ENCODE peak calls at places on chromosomes 13 and 19, in seven cellular contexts. C, Z, B, A, R, D and X are unnamed samples.

GRCh38 chr13:53064721-53065120 is 36.1 kb downstream of the OLFM4 start:
- DNase-seq in R (no peak), C (no peak), A (peak; percentile 63), B (no peak), D (no peak), Z (no peak), X (peak; percentile 55)

GRCh38 chr13:52348983-52349780 is 56.8 kb downstream of the THSD1 start:
- DNase-seq in B (no peak), Z (no peak), A (peak; percentile 11), C (no peak), D (no peak), R (no peak), X (no peak)

GRCh38 chr19:18765224-18765623 is 25.9 kb downstream of the COMP start:
- DNase-seq in C (no peak), B (no peak), D (no peak), Z (no peak), A (no peak), R (no peak), X (no peak)

GRCh38 chr13:110015253-110015652 is 228.9 kb upstream of the IRS2 start:
- DNase-seq in A (no peak), Z (no peak), R (peak; percentile 20), C (no peak), D (no peak), B (no peak), X (no peak)

GRCh38 chr13:100214886-100215285 is 126.0 kb downstream of the PCCA start:
- DNase-seq in C (no peak), R (no peak), B (no peak), A (no peak), D (no peak), Z (no peak), X (no peak)

GRCh38 chr19:36771275-36772231 is 1.1 kb downstream of the ZNF850 start:
- DNase-seq in C (peak; percentile 89), R (peak; percentile 70), A (peak; percentile 82), B (peak; percentile 35), Z (peak; percentile 69), D (peak; percentile 70), X (peak; percentile 84)

GRCh38 chr13:65789815-65790214 is 1440.3 kb downstream of the PCDH9 start:
- DNase-seq in C (no peak), B (no peak), R (no peak), Z (no peak), A (no peak), D (no peak), X (no peak)

GRCh38 chr19:2735374-2735773 is 4.4 kb downstream of the SLC39A3 start:
- DNase-seq in C (no peak), D (no peak), Z (no peak), R (no peak), A (no peak), B (no peak), X (no peak)

GRCh38 chr13:100566543-100566942 is 22.0 kb downstream of the GGACT start:
- DNase-seq in C (no peak), A (no peak), B (no peak), R (no peak), D (no peak), Z (no peak), X (no peak)

GRCh38 chr19:29483641-29483920 is 42.2 kb upstream of the VSTM2B start:
- DNase-seq in Z (peak; percentile 30), R (no peak), C (no peak), D (peak; percentile 45), A (no peak), B (no peak), X (no peak)

GRCh38 chr19:40666803-40667438 is 23.5 kb downstream of the NUMBL start:
- DNase-seq in Z (no peak), C (no peak), B (no peak), A (no peak), R (peak; percentile 11), D (no peak), X (no peak)

GRCh38 chr13:98284677-98285076 is 107.6 kb upstream of the RNF113B start:
- DNase-seq in R (no peak), C (no peak), D (no peak), Z (no peak), A (peak; percentile 26), B (no peak), X (no peak)

GRCh38 chr13:46617382-46617781 is 64.4 kb downstream of the LRCH1 start:
- DNase-seq in B (no peak), Z (no peak), A (no peak), D (no peak), C (no peak), R (no peak), X (no peak)

GRCh38 chr13:96781141-96781540 is 213.1 kb downstream of the OXGR1 start:
- DNase-seq in R (peak; percentile 17), B (peak; percentile 49), Z (no peak), C (no peak), A (no peak), D (no peak), X (no peak)

GRCh38 chr13:78247362-78247761 is 328.7 kb upstream of the EDNRB start:
- DNase-seq in C (no peak), D (no peak), A (peak; percentile 15), B (no peak), Z (no peak), R (no peak), X (no peak)

GRCh38 chr19:16445238-16446107 is 26.3 kb downstream of the EPS15L1 start:
- DNase-seq in Z (no peak), B (no peak), A (no peak), D (no peak), C (no peak), R (no peak), X (no peak)

GRCh38 chr13:22454586-22454985 is 726.2 kb upstream of the SGCG start:
- DNase-seq in B (no peak), D (no peak), C (no peak), Z (no peak), R (no peak), A (no peak), X (no peak)

GRCh38 chr19:38317104-38317612 is 1.4 kb upstream of the YIF1B start:
- DNase-seq in Z (no peak), D (no peak), R (no peak), A (no peak), B (no peak), C (no peak), X (no peak)

GRCh38 chr19:33412617-33413425 is 39.3 kb downstream of the CEBPG start:
- DNase-seq in C (no peak), D (no peak), R (no peak), Z (no peak), B (no peak), A (no peak), X (no peak)
- H3K4me3 ChIP-seq in C (no peak overlapping the region), D (no peak overlapping the region), R (no peak overlapping the region), Z (no peak overlapping the region), B (no peak overlapping the region), A (no peak overlapping the region), X (no peak overlapping the region)

DNA sequence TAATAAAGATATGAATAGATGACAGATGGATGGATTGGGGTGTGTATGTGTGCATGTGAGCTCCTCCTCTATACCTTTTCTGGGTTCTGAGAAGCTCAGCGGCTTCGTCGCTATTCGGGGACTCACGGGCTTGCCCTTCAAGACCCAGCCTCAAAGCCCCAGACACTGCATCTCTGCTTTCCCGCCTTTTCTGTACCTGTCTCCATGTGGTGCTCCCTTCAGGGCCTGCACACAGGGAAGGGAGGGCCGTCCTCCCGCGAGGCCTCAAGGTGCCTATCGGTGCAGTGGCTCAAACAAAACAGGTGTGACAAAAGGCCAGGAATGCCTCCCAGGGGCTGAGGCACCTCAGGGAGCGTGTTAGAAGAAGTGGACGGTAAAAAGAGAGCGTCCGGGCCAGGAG is 16.2 kb downstream of the KRTDAP start:
- DNase-seq in D (no peak), Z (no peak), R (no peak), B (no peak), A (no peak), C (no peak), X (no peak)
- H3K9me3 ChIP-seq in D (no peaks in the 10 kb centered on the region), Z (no peaks in the 10 kb centered on the region), R (no peaks in the 10 kb centered on the region), B (no peaks in the 10 kb centered on the region), A (no peaks in the 10 kb centered on the region), C (no peaks in the 10 kb centered on the region), X (no peaks in the 10 kb centered on the region)

GRCh38 chr19:13026478-13026999 is 31.3 kb downstream of the NFIX start:
- DNase-seq in D (no peak), C (no peak), B (no peak), R (no peak), A (no peak), Z (no peak), X (no peak)

GRCh38 chr19:13027557-13027956 is 32.3 kb downstream of the NFIX start:
- DNase-seq in A (no peak), D (no peak), B (no peak), Z (no peak), R (no peak), C (no peak), X (no peak)

GRCh38 chr19:13029301-13029880 is 34.1 kb downstream of the NFIX start:
- DNase-seq in A (no peak), C (no peak), D (no peak), Z (no peak), B (no peak), R (no peak), X (no peak)

GRCh38 chr19:13027031-13027430 is 31.8 kb downstream of the NFIX start:
- DNase-seq in R (no peak), C (no peak), B (no peak), Z (no peak), D (no peak), A (no peak), X (no peak)

GRCh38 chr19:13028027-13028426 is 32.8 kb downstream of the NFIX start:
- DNase-seq in R (no peak), D (no peak), Z (no peak), B (no peak), A (no peak), C (no peak), X (no peak)
- H3K4me3 ChIP-seq in R (no peak overlapping the region), D (peak overlapping the region; percentile 55), Z (no peak overlapping the region), B (peak overlapping the region; percentile 75), A (no peak overlapping the region), C (no peak overlapping the region), X (no peak overlapping the region)

GRCh38 chr19:23343434-23344010 is 51.7 kb downstream of the ZNF91 start:
- DNase-seq in D (no peak), C (no peak), A (no peak), B (no peak), R (no peak), Z (no peak), X (no peak)
- H3K9me3 ChIP-seq in D (peaks cover 67% of the 10 kb centered on the region), C (peaks cover 2% of the 10 kb centered on the region), A (peaks cover 63% of the 10 kb centered on the region), B (peaks cover 89% of the 10 kb centered on the region), R (peaks cover 99% of the 10 kb centered on the region), Z (peaks cover under 1% of the 10 kb centered on the region), X (no peaks in the 10 kb centered on the region)

DNA sequence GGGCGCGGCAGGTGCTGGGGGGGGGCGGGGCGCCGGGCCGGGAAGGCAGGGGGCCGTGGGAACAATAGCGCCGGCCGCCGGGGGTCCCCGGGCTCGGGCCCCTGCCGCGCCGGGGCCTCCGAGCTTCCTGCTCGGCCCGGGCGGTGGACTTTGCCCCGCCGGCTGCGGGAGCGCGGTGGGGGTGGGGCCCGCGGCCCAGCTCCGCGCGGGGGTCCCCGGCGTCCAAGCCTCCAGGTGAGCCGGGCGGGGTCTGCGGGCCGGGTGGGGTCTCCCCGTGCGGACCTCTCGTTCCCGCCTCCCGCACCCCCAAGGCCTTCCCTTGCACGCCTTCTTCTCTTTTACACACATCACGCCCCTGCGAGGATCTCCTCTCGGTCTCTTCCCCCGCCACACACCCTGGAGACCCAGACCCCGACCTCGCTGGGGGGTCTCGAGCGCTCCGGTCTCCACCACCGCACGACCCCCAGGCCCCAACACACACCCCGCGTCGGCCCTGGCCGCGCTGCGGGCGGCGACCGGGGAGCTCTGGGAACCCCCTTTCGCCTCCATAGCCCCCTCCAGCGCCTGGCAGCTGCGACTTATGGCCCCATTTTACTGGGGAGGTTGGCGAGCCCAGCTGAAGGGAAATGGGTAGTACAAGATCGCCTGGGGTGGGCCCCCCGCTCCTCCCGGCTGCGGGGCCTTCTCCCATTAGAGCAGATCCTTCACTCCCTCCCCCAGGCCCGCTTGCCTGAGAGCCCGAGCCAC is 701 bp downstream of the CAMSAP3 start:
- DNase-seq in D (no peak), R (no peak), A (no peak), Z (no peak), B (no peak), C (no peak), X (no peak)
- H3K4me3 ChIP-seq in D (peak overlapping the region; percentile 56), R (peak overlapping the region; percentile 60), A (peak overlapping the region; percentile 46), Z (peak overlapping the region; percentile 24), B (peak overlapping the region; percentile 9), C (peak overlapping the region; percentile 22), X (peak overlapping the region; percentile 46)